ENCODE peak calls at places on chromosome 4, in six cellular contexts. C is H9, R is heart right ventricle, I is A549, A is tibial artery, Z is left ventricle myocardium inferior. S is an unnamed sample. For H3K4me1, the result is how much of the 10 kb centered on the place peaks cover.

GRCh38 chr4:121951570-121952110 is at the start of gene TRPC3:
- DNase-seq in I (no peak), Z (peak), C (peak), A (no peak), R (no peak), S (no peak)

GRCh38 chr4:76562161-76562560 is 127.1 kb downstream of the SHROOM3 start:
- DNase-seq in R (no peak), I (no peak), C (no peak), A (no peak), Z (no peak), S (no peak)

GRCh38 chr4:42995343-42995944 is 102.9 kb downstream of the GRXCR1 start:
- DNase-seq in Z (no peak), A (no peak), R (no peak), I (peak), C (no peak), S (no peak)

GRCh38 chr4:177740563-177740962 is 298.3 kb upstream of the AGA start:
- DNase-seq in R (no peak), I (no peak), C (no peak), A (no peak), Z (no peak), S (no peak)

GRCh38 chr4:26055855-26056254 is 141.8 kb downstream of the SMIM20 start:
- DNase-seq in Z (no peak), R (no peak), I (no peak), C (no peak), A (no peak), S (no peak)

GRCh38 chr4:48796927-48797679 is 17.0 kb upstream of the FRYL start:
- DNase-seq in I (no peak), Z (no peak), C (no peak), A (no peak), R (no peak), S (no peak)

GRCh38 chr4:24578364-24578763 is 6.0 kb downstream of the DHX15 start:
- DNase-seq in A (no peak), Z (no peak), R (no peak), I (no peak), C (no peak), S (no peak)

GRCh38 chr4:116599859-116600258 is 485.5 kb downstream of the TRAM1L1 start:
- DNase-seq in A (no peak), Z (no peak), R (no peak), C (peak), I (no peak), S (no peak)

GRCh38 chr4:122531038-122531437 is 74.5 kb upstream of the IL2 start:
- DNase-seq in C (no peak), A (no peak), R (no peak), I (no peak), Z (no peak), S (no peak)

GRCh38 chr4:64079316-64079715 is 329.9 kb downstream of the TECRL start:
- DNase-seq in I (no peak), Z (no peak), C (no peak), R (no peak), A (no peak), S (no peak)

GRCh38 chr4:125750827-125751466 is 436.2 kb downstream of the FAT4 start:
- DNase-seq in A (no peak), R (peak), C (peak), Z (no peak), I (peak), S (no peak)

GRCh38 chr4:22514001-22514400 is 1.9 kb downstream of the ADGRA3 start:
- DNase-seq in Z (no peak), I (peak), C (no peak), R (no peak), A (no peak), S (no peak)

GRCh38 chr4:147367841-147368385 is 113.0 kb upstream of the EDNRA start:
- DNase-seq in R (no peak), I (no peak), Z (no peak), A (no peak), C (no peak), S (no peak)

GRCh38 chr4:15963568-15963967 is 593 bp upstream of the FGFBP2 start:
- DNase-seq in I (no peak), C (no peak), Z (no peak), R (no peak), A (no peak), S (no peak)

GRCh38 chr4:100299441-100299840 is 109.2 kb upstream of the DDIT4L start:
- DNase-seq in I (no peak), C (no peak), R (no peak), Z (no peak), A (no peak), S (no peak)

GRCh38 chr4:144399927-144400326 is 246.0 kb upstream of the HHIP start:
- DNase-seq in C (no peak), R (no peak), A (no peak), I (peak), Z (no peak), S (no peak)

GRCh38 chr4:46432923-46433322 is 43.0 kb upstream of the GABRA2 start:
- DNase-seq in C (no peak), A (no peak), Z (no peak), I (no peak), R (no peak), S (no peak)

GRCh38 chr4:15376594-15376993 is 51.2 kb upstream of the C1QTNF7 start:
- DNase-seq in I (peak), R (no peak), C (no peak), Z (no peak), A (no peak), S (no peak)

GRCh38 chr4:147958057-147958456 is 226.2 kb downstream of the ARHGAP10 start:
- DNase-seq in A (no peak), Z (no peak), I (no peak), R (no peak), C (no peak), S (no peak)

GRCh38 chr4:41573458-41574129 is 35.6 kb downstream of the LIMCH1 start:
- DNase-seq in Z (no peak), A (no peak), R (no peak), C (no peak), I (no peak), S (no peak)

GRCh38 chr4:2535386-2536192 is 858 bp upstream of the FAM193A start:
- DNase-seq in R (peak), Z (peak), I (no peak), A (peak), C (peak), S (peak)
- TF ChIP-seq CTCF in R (no peak), Z (peak), I (no peak), A (no peak), C (peak), S (no peak)

GRCh38 chr4:169263791-169264392 is 6.9 kb downstream of the SH3RF1 start:
- DNase-seq in I (no peak), Z (peak), A (no peak), R (peak), C (no peak), S (no peak)

GRCh38 chr4:169256101-169256612 is 14.6 kb downstream of the SH3RF1 start:
- DNase-seq in I (no peak), Z (no peak), R (no peak), A (no peak), C (no peak), S (no peak)

GRCh38 chr4:169256856-169257756 is 13.7 kb downstream of the SH3RF1 start:
- DNase-seq in A (no peak), Z (no peak), C (no peak), I (no peak), R (no peak), S (no peak)

GRCh38 chr4:169266081-169266480 is 4.7 kb downstream of the SH3RF1 start:
- DNase-seq in C (no peak), Z (no peak), A (no peak), I (no peak), R (no peak), S (no peak)

DNA sequence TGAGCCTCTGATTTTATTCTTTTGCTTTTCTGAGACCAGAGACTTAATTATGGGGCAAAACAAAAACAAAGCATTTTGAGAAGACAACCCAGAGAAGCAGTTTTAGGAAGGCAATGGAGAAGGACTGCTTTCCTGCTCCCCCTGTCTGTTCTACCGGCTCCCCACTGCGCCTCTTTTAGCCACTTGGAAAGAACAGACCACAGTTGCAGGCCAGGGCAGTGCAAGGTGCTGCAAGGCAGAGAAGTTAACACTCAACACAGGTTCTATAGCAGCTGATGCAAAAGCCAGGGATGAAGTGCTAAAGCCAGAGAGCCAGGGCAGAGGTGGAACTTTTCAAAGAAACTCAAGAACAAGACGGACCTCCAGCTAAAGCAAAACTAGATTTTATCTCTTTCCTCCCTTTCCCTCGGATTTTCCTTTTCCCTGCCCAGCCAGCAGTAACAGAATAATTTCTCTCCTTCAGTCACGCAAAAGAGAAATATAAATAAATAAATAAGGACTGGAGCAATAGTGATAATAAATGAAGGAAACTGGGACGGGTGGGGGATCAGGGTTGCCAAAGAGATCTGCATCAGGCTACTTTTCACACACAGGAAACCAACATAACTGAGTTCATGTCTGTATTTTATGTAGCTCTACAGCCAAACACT is 10.4 kb downstream of the SH3RF1 start:
- DNase-seq in I (no peak), R (no peak), Z (no peak), C (peak), A (no peak), S (no peak)
- H3K4me1 ChIP-seq in I (half or more), R (half or more), Z (half or more), C (under half), A (under half), S (under half)

DNA sequence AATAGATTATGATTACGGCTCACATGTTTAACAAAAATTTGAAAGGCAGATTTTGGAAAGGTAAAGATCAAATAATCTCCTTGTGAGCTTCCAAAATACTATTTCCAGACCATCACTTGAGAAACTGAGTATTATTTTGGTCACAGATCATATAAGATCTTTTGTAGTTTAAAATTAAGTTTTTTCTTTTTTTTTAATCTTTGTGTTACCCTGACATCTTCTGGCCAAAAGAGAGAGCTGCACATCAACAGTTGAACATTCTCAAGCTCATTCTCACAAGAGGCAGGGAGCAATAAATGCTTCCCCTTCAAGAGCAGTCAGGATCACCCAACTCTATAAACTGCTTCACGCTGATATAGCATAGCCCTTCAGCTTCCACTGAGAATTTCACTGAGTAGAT is 15.9 kb downstream of the TMEM192 start:
- DNase-seq in Z (no peak), A (no peak), C (no peak), R (no peak), I (peak), S (no peak)
- TF ChIP-seq CTCF in Z (peak), A (no peak), C (peak), R (peak), I (peak), S (no peak)

DNA sequence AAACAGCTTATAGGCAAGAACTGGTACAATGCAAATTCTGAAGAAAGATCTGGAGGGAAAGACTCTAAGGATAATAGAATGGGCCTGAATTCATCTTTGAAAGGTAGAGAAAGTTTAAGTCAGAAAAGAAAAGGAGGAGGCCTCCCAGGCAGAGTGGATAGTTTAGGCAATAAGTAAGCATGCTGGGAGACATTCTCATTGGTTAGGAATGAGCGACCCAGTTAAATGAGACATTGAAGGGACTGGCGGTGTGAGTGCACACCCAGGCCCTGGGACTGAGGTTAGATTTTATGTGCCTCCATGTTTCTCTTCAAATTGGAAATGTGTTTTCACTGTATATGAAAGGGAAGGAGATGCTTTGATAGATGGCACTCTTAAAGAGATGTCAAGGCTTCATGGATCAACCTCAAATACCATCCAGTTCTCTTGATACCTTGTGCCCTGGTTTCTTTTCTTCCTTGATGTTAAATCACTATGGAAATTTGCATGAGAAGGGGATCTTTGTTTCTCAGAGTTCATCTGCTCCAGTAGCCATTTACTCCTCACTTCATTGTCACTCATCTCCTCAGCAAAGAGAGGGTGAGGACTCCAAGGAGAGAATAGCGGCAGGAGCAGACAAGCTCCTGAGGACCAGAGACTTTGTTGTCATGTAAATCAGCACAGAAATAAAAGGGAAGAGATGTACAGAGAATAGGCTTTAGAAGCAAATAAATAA is 584.2 kb upstream of the INTU start:
- DNase-seq in Z (no peak), I (no peak), C (no peak), R (no peak), A (no peak), S (no peak)
- H3K4me1 ChIP-seq in Z (under half), I (under half), C (under half), R (under half), A (under half), S (under half)

GRCh38 chr4:5887361-5888221 is 5.3 kb downstream of the CRMP1 start:
- DNase-seq in R (no peak), I (no peak), C (peak), Z (no peak), A (no peak), S (no peak)
- TF ChIP-seq CTCF in R (no peak), I (no peak), C (no peak), Z (no peak), A (no peak), S (no peak)

DNA sequence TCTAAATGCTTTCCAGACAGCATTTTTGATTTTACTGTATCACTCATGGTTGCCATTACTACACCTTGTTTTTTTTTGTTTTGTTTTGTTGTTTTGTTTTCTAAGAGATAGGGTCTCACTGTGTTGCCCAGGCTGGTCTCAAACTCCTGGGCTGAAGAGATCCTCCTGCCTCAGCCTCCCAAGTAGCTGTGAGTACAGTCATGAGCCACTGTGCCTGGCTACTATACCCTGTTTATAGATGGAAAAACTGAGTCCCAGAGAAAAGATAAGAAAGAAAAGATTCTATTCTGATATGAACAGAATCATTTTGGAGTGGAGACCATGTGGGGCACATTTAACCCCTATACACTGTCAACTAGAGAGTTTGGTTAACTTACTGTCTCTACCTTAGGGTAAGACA is 20.0 kb downstream of the ADD1 start:
- DNase-seq in I (no peak), C (no peak), R (no peak), Z (no peak), A (no peak), S (no peak)
- H3K4me1 ChIP-seq in I (under half), C (under half), R (half or more), Z (half or more), A (under half), S (under half)

GRCh38 chr4:139934336-139934735 is 219.6 kb downstream of the MAML3 start:
- DNase-seq in C (no peak), A (no peak), I (no peak), Z (no peak), R (no peak), S (no peak)

GRCh38 chr4:139935911-139936310 is 218.1 kb downstream of the MAML3 start:
- DNase-seq in Z (no peak), C (no peak), R (no peak), I (no peak), A (no peak), S (no peak)

GRCh38 chr4:139933541-139933940 is 220.4 kb downstream of the MAML3 start:
- DNase-seq in I (no peak), C (no peak), R (no peak), A (no peak), Z (no peak), S (peak)

GRCh38 chr4:139933104-139933503 is 220.9 kb downstream of the MAML3 start:
- DNase-seq in R (no peak), Z (no peak), I (no peak), C (no peak), A (no peak), S (no peak)

DNA sequence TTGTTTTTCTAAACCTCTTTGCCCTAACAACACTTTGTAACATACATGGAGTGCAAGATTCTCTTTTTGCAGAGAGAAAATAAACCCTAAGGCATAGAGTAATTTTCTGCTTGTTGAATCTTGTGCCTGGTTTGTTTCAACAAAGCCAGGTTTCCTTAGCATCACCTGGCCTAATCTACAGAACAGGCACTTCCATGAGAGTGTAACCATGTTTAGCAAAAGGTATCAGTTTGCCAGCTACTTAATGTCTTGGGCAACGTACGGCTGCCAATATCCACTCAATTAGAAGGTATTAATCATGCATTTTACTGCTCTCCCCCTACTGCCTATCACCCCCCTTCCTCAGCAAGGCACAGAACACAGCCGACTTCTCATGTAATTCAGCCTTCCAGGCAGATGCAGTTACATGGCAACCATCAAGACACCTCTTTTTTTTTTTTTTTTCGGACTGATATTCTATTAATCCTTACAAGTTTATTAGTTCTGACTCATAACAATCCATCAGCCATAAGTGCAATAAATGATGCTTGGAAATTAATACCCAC is 219.1 kb downstream of the MAML3 start:
- DNase-seq in I (no peak), A (no peak), R (no peak), C (no peak), Z (no peak), S (no peak)
- TF ChIP-seq CTCF in I (no peak), A (no peak), R (no peak), C (no peak), Z (no peak), S (no peak)